ENCODE peak calls at places on chromosome 7, in nine cellular contexts. T is colonic mucosa, K is mucosa of descending colon, Z is OCI-LY7, Y is ovary, M is GM23338, R is A549, X is SK-N-SH, O is mammary epithelial cell. G is an unnamed sample.

GRCh38 chr7:1555046-1555812 is 776 bp downstream of the TMEM184A start:
- DNase-seq in Y (peak; percentile 59), T (peak; percentile 91), O (peak; percentile 85), M (peak; percentile 60), K (peak; percentile 89), X (peak; percentile 74), Z (no peak), R (peak; percentile 98), G (peak; percentile 55)

GRCh38 chr7:129495987-129496386 is 6.3 kb upstream of the SMKR1 start:
- DNase-seq in R (no peak), O (no peak), Y (no peak), X (no peak), M (no peak), T (no peak), K (no peak), Z (no peak), G (no peak)

GRCh38 chr7:95725170-95725569 is 47.2 kb upstream of the DYNC1I1 start:
- DNase-seq in R (no peak), M (peak; percentile 43), O (no peak), K (no peak), X (no peak), T (no peak), Y (no peak), Z (no peak), G (no peak)

GRCh38 chr7:28354601-28355062 is 57.7 kb upstream of the CREB5 start:
- DNase-seq in X (no peak), K (no peak), R (peak; percentile 35), Z (no peak), Y (no peak), T (no peak), O (peak; percentile 97), M (peak; percentile 17), G (no peak)

GRCh38 chr7:98943336-98943735 is 65.0 kb downstream of the TRRAP start:
- DNase-seq in T (no peak), R (no peak), M (no peak), X (no peak), K (no peak), O (no peak), Y (no peak), Z (no peak), G (no peak)

GRCh38 chr7:157625973-157626790 is 289.4 kb downstream of the DNAJB6 start:
- DNase-seq in T (no peak), M (no peak), Z (no peak), R (no peak), X (no peak), O (no peak), K (no peak), Y (no peak), G (no peak)

GRCh38 chr7:109986701-109987100 is 1104.2 kb upstream of the LRRN3 start:
- DNase-seq in Y (no peak), K (no peak), T (no peak), M (no peak), X (no peak), R (no peak), O (no peak), Z (no peak), G (no peak)

GRCh38 chr7:105011771-105012502 is 2.1 kb upstream of the KMT2E start:
- DNase-seq in X (no peak), R (no peak), M (peak; percentile 15), Z (peak; percentile 25), K (peak; percentile 63), O (no peak), T (no peak), Y (peak; percentile 54), G (peak; percentile 43)

GRCh38 chr7:92834661-92835139 is 1.7 kb downstream of the CDK6 start:
- DNase-seq in M (peak; percentile 75), R (peak; percentile 36), Z (no peak), X (peak; percentile 62), T (peak; percentile 56), K (peak; percentile 70), O (peak; percentile 41), Y (peak; percentile 18), G (peak; percentile 16)

GRCh38 chr7:156478486-156478885 is 162.1 kb upstream of the RNF32 start:
- DNase-seq in O (no peak), X (no peak), Y (no peak), K (no peak), M (no peak), R (no peak), T (no peak), Z (no peak), G (no peak)

GRCh38 chr7:96219382-96220130 is 102.3 kb downstream of the SLC25A13 start:
- DNase-seq in Z (no peak), O (peak; percentile 90), M (no peak), T (no peak), X (peak; percentile 44), Y (no peak), R (no peak), K (no peak), G (no peak)

GRCh38 chr7:151367304-151367703 is 25.7 kb downstream of the NUB1 start:
- DNase-seq in Y (no peak), K (no peak), Z (no peak), O (no peak), T (no peak), R (no peak), X (no peak), M (no peak), G (no peak)

GRCh38 chr7:113519447-113519846 is 399.4 kb downstream of the PPP1R3A start:
- DNase-seq in T (no peak), O (no peak), R (no peak), K (no peak), Y (no peak), M (no peak), X (no peak), Z (no peak), G (no peak)

GRCh38 chr7:113521468-113521867 is 397.3 kb downstream of the PPP1R3A start:
- DNase-seq in Y (no peak), Z (no peak), T (no peak), O (peak; percentile 48), R (no peak), M (no peak), X (no peak), K (no peak), G (no peak)
- H3K4me3 ChIP-seq in Y (no peak overlapping the region), Z (no peak overlapping the region), T (no peak overlapping the region), O (no peak overlapping the region), R (no peak overlapping the region), M (no peak overlapping the region), X (no peak overlapping the region), K (no peak overlapping the region), G (no peak overlapping the region)

GRCh38 chr7:37920305-37920618 is 178 bp upstream of the EPDR1 start:
- DNase-seq in Y (no peak), K (no peak), X (no peak), O (no peak), M (no peak), R (no peak), Z (no peak), T (no peak), G (no peak)

GRCh38 chr7:37921340-37921805 is 933 bp downstream of the EPDR1 start:
- DNase-seq in K (no peak), M (peak; percentile 65), Y (peak; percentile 64), T (peak; percentile 38), O (no peak), R (no peak), Z (no peak), X (peak; percentile 80), G (peak; percentile 58)

GRCh38 chr7:37918526-37918925 is 1.9 kb upstream of the SFRP4 start:
- DNase-seq in O (no peak), Y (no peak), X (no peak), R (no peak), K (no peak), M (peak; percentile 39), T (no peak), Z (no peak), G (no peak)

GRCh38 chr7:37921876-37922275 is 1.4 kb downstream of the EPDR1 start:
- DNase-seq in K (no peak), Z (no peak), T (no peak), M (no peak), X (no peak), O (no peak), Y (no peak), R (no peak), G (no peak)

GRCh38 chr7:37920619-37921339 is at the start of gene EPDR1:
- DNase-seq in M (peak; percentile 71), Y (peak; percentile 62), O (peak; percentile 23), K (peak; percentile 71), T (peak; percentile 60), X (peak; percentile 89), Z (peak; percentile 5), R (peak; percentile 63), G (peak; percentile 49)
- TF ChIP-seq CTCF in M (peak; percentile 24), Y (peak; percentile 9), O (no peak), K (no peak), T (no peak), X (peak; percentile 40), Z (no peak), R (peak; percentile 49), G (no peak)

GRCh38 chr7:74294191-74294998 is 5.2 kb downstream of the CLIP2 start:
- DNase-seq in K (no peak), T (no peak), M (peak; percentile 48), Z (no peak), Y (no peak), O (no peak), X (peak; percentile 79), R (no peak), G (no peak)
- H3K4me1 ChIP-seq in K (peaks cover 41% of the 10 kb centered on the region), T (peaks cover 14% of the 10 kb centered on the region), M (peaks cover 32% of the 10 kb centered on the region), Z (peaks cover 17% of the 10 kb centered on the region), Y (peaks cover 9% of the 10 kb centered on the region), O (peaks cover 17% of the 10 kb centered on the region), X (peaks cover 34% of the 10 kb centered on the region), R (peaks cover 44% of the 10 kb centered on the region), G (peaks cover 3% of the 10 kb centered on the region)

GRCh38 chr7:44575054-44575453 is 1.3 kb upstream of the DDX56 start:
- DNase-seq in T (no peak), Z (no peak), K (no peak), X (no peak), M (no peak), R (no peak), O (no peak), Y (no peak), G (no peak)
- H3K4me3 ChIP-seq in T (no peak overlapping the region), Z (no peak overlapping the region), K (no peak overlapping the region), X (peak overlapping the region; percentile 94), M (peak overlapping the region; percentile 94), R (no peak overlapping the region), O (no peak overlapping the region), Y (no peak overlapping the region), G (no peak overlapping the region)

DNA sequence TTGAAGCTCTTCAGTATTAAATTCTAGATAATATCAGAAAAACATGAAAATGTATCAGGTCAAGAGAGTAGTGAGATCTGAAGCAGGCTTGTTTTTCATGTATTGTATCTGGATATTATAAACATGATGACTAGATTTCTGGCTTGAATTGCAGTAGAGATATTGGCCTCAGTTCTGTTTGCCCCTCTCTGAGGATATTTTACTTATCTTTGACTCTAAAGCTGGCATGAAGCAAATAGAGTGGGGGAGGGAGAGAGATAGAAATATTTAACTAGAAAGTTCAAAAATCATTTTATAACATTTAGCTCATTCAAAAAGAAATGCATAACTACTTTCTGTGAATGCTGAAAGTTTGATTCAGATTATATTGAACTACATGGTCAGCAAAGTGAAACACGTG is 929.7 kb upstream of the KCND2 start:
- DNase-seq in R (no peak), Z (no peak), M (no peak), O (no peak), X (no peak), K (no peak), Y (no peak), T (no peak), G (no peak)
- TF ChIP-seq CTCF in R (no peak), Z (no peak), M (no peak), O (no peak), X (no peak), K (no peak), Y (no peak), T (no peak), G (no peak)

GRCh38 chr7:74224511-74224832 is 14.7 kb downstream of the LAT2 start:
- DNase-seq in Z (no peak), R (no peak), M (no peak), O (no peak), T (no peak), Y (no peak), X (no peak), K (no peak), G (no peak)
- H3K4me1 ChIP-seq in Z (peaks cover 32% of the 10 kb centered on the region), R (peaks cover 18% of the 10 kb centered on the region), M (no peaks in the 10 kb centered on the region), O (no peaks in the 10 kb centered on the region), T (no peaks in the 10 kb centered on the region), Y (peaks cover 5% of the 10 kb centered on the region), X (no peaks in the 10 kb centered on the region), K (no peaks in the 10 kb centered on the region), G (no peaks in the 10 kb centered on the region)

G was measured in uterus.